ENCODE peak calls at places on chromosomes 13 and 19, in seven cellular contexts. H is tibial artery, L is heart right ventricle, T is K562, S is uterus, Y is fibroblast of lung, U is OCI-LY7. O is an unnamed sample.

GRCh38 chr13:47679391-47679790 is 321.7 kb downstream of the SUCLA2 start:
- DNase-seq in T (no peak), L (no peak), S (no peak), U (no peak), H (no peak), Y (peak), O (no peak)

GRCh38 chr13:67063036-67063435 is 167.1 kb downstream of the PCDH9 start:
- DNase-seq in S (no peak), U (no peak), H (no peak), Y (no peak), T (no peak), L (no peak), O (no peak)

GRCh38 chr19:58056861-58057260 is 2.2 kb upstream of the ZNF135 start:
- DNase-seq in H (no peak), U (no peak), L (no peak), T (no peak), S (no peak), Y (no peak), O (no peak)

GRCh38 chr13:25286969-25287961 is at the start of gene MTMR6:
- DNase-seq in S (peak), Y (peak), T (peak), H (peak), L (peak), U (peak), O (peak)

GRCh38 chr19:4909897-4910593 is 744 bp downstream of the UHRF1 start:
- DNase-seq in S (peak), U (peak), T (peak), H (peak), L (peak), Y (peak), O (peak)

GRCh38 chr13:95754069-95754468 is 77.1 kb downstream of the DNAJC3 start:
- DNase-seq in T (peak), Y (no peak), U (no peak), L (no peak), H (no peak), S (no peak), O (no peak)

GRCh38 chr13:82480415-82480814 is 1401.9 kb downstream of the SLITRK1 start:
- DNase-seq in T (no peak), S (no peak), L (no peak), H (no peak), Y (no peak), U (no peak), O (no peak)

GRCh38 chr19:1155352-1156304 is 18.4 kb downstream of the SBNO2 start:
- DNase-seq in H (no peak), S (no peak), L (no peak), U (no peak), T (no peak), Y (no peak), O (no peak)

GRCh38 chr19:50794074-50794777 is 4.0 kb downstream of the ACP4 start:
- DNase-seq in T (peak), H (no peak), U (peak), S (no peak), L (no peak), Y (no peak), O (no peak)

GRCh38 chr13:50721664-50721976 is 121.9 kb downstream of the DLEU7 start:
- DNase-seq in H (no peak), L (no peak), T (no peak), U (no peak), Y (no peak), S (no peak), O (no peak)
- TF ChIP-seq CTCF in H (no peak), L (no peak), T (no peak), U (no peak), Y (no peak), S (no peak), O (no peak)

GRCh38 chr13:97333983-97334382 is 100.0 kb upstream of the RAP2A start:
- DNase-seq in U (no peak), S (no peak), Y (no peak), L (no peak), H (no peak), T (no peak), O (no peak)
- TF ChIP-seq CTCF in U (no peak), S (no peak), Y (no peak), L (no peak), H (no peak), T (no peak), O (no peak)

GRCh38 chr19:18645035-18645511 is 8.2 kb downstream of the KLHL26 start:
- DNase-seq in U (no peak), S (no peak), Y (no peak), T (no peak), L (no peak), H (peak), O (no peak)

GRCh38 chr19:18647371-18647767 is 10.5 kb downstream of the KLHL26 start:
- DNase-seq in T (no peak), U (no peak), Y (no peak), L (no peak), H (no peak), S (no peak), O (no peak)

GRCh38 chr19:18646535-18647370 is 9.9 kb downstream of the KLHL26 start:
- DNase-seq in S (no peak), Y (no peak), H (no peak), T (no peak), L (no peak), U (no peak), O (no peak)

GRCh38 chr19:18647807-18648206 is 11.0 kb downstream of the KLHL26 start:
- DNase-seq in H (no peak), T (no peak), S (no peak), Y (no peak), L (no peak), U (no peak), O (no peak)

GRCh38 chr19:18644144-18645034 is 7.6 kb downstream of the KLHL26 start:
- DNase-seq in Y (no peak), T (no peak), S (no peak), U (peak), L (no peak), H (no peak), O (no peak)
- TF ChIP-seq CTCF in Y (no peak), T (peak), S (no peak), U (peak), L (no peak), H (peak), O (no peak)

DNA sequence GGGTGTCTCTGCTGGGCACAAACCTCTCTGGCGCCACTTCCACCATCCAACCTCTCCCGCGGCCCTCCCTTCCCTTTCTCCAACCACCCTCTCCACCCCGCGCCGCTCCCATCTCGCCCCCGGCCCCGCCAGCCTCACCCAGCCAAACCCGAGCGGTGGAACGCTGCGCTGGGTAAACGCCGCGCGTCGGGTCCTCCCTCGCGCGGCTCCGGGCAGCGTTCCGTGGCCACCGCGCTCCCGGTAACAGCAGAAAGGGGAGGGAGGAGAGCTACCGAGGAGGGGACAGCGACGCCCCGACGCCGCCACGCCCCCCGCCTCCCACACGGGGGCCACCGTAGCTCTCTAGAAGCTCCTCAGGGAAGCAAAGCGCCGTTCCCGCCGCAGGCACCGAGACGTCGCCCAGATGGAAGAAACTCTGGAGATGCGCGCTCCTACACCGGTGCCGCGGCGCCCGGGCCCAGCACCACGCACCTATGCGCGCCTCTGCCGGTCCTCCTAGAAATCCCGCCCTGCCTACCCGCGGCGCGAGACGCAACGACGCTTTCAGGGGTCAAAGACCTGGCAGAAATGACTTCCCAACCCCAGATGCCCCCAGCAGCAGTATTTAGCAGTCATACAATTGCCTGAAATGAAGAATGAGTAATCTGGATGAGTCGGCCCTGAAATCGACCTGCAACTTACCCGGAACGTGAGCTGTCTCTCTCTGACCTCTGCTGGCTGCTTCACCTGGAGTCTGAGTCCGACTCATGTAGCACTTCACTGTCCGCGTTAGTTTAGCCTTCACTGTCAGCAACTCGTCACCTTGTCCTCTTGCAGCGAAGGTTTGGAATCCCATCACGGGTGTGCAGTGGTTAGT is at the start of gene RUBCNL:
- DNase-seq in S (peak), Y (peak), U (peak), H (no peak), L (peak), T (no peak), O (peak)
- TF ChIP-seq CTCF in S (no peak), Y (no peak), U (peak), H (no peak), L (no peak), T (no peak), O (no peak)

O was measured in progenitor cell of endocrine pancreas.